ENCODE peak calls at places on chromosomes 2 and 18, in four cellular contexts. One of them, this sample, is unnamed. For H3K4me1, the result is how much of the 10 kb centered on the place peaks cover.

GRCh38 chr2:96247009-96247408 is 18.8 kb downstream of the TMEM127 start:
- DNase-seq in OCI-LY7: no peak
- DNase-seq in HCT116: no peak
- DNase-seq in sigmoid colon: peak
- DNase-seq in this sample: no peak

GRCh38 chr2:15378148-15378908 is 182.8 kb downstream of the NBAS start:
- DNase-seq in HCT116: no peak
- DNase-seq in OCI-LY7: peak
- DNase-seq in sigmoid colon: no peak
- DNase-seq in this sample: no peak

GRCh38 chr2:68687018-68687417 is 43.6 kb downstream of the PROKR1 start:
- DNase-seq in sigmoid colon: no peak
- DNase-seq in OCI-LY7: no peak
- DNase-seq in HCT116: no peak
- DNase-seq in this sample: no peak

GRCh38 chr2:59425292-59425691 is 1128.2 kb downstream of the BCL11A start:
- DNase-seq in HCT116: no peak
- DNase-seq in OCI-LY7: no peak
- DNase-seq in sigmoid colon: no peak
- DNase-seq in this sample: no peak

GRCh38 chr2:71711470-71711857 is 258.1 kb downstream of the DYSF start:
- DNase-seq in OCI-LY7: no peak
- DNase-seq in HCT116: no peak
- DNase-seq in sigmoid colon: peak
- DNase-seq in this sample: peak

GRCh38 chr2:20526666-20527065 is 79.8 kb downstream of the RHOB start:
- DNase-seq in OCI-LY7: no peak
- DNase-seq in HCT116: no peak
- DNase-seq in sigmoid colon: peak
- DNase-seq in this sample: no peak

GRCh38 chr18:49768051-49768391 is 45.3 kb downstream of the ACAA2 start:
- DNase-seq in sigmoid colon: no peak
- DNase-seq in OCI-LY7: no peak
- DNase-seq in HCT116: peak
- DNase-seq in this sample: peak

GRCh38 chr2:96931966-96932365 is 54.4 kb downstream of the FAM178B start:
- DNase-seq in sigmoid colon: no peak
- DNase-seq in HCT116: no peak
- DNase-seq in OCI-LY7: no peak
- DNase-seq in this sample: no peak

GRCh38 chr18:57057890-57058289 is 89.0 kb upstream of the BOD1L2 start:
- DNase-seq in OCI-LY7: no peak
- DNase-seq in sigmoid colon: no peak
- DNase-seq in HCT116: no peak
- DNase-seq in this sample: no peak

GRCh38 chr2:121635371-121635770 is 13.9 kb downstream of the CLASP1 start:
- DNase-seq in OCI-LY7: no peak
- DNase-seq in sigmoid colon: no peak
- DNase-seq in HCT116: no peak
- DNase-seq in this sample: no peak

GRCh38 chr18:51149605-51150429 is 47.7 kb downstream of the MEX3C start:
- DNase-seq in HCT116: no peak
- DNase-seq in OCI-LY7: no peak
- DNase-seq in sigmoid colon: no peak
- DNase-seq in this sample: no peak

GRCh38 chr18:23503967-23504352 is 649 bp downstream of the RMC1 start:
- DNase-seq in sigmoid colon: no peak
- DNase-seq in OCI-LY7: peak
- DNase-seq in HCT116: no peak
- DNase-seq in this sample: peak

GRCh38 chr2:135456431-135456830 is 74.6 kb downstream of the ZRANB3 start:
- DNase-seq in OCI-LY7: no peak
- DNase-seq in sigmoid colon: no peak
- DNase-seq in HCT116: no peak
- DNase-seq in this sample: no peak

GRCh38 chr2:201835066-201835465 is 28.7 kb downstream of the CDK15 start:
- DNase-seq in OCI-LY7: no peak
- DNase-seq in sigmoid colon: no peak
- DNase-seq in HCT116: no peak
- DNase-seq in this sample: no peak

GRCh38 chr2:205785507-205786222 is 103.4 kb downstream of the NRP2 start:
- DNase-seq in OCI-LY7: no peak
- DNase-seq in HCT116: no peak
- DNase-seq in sigmoid colon: no peak
- DNase-seq in this sample: no peak

GRCh38 chr18:26258711-26259110 is 32.5 kb downstream of the TAF4B start:
- DNase-seq in OCI-LY7: no peak
- DNase-seq in HCT116: no peak
- DNase-seq in sigmoid colon: no peak
- DNase-seq in this sample: no peak

GRCh38 chr2:27885656-27886055 is 4.5 kb downstream of the RBKS start:
- DNase-seq in sigmoid colon: no peak
- DNase-seq in OCI-LY7: no peak
- DNase-seq in HCT116: no peak
- DNase-seq in this sample: no peak

GRCh38 chr18:70074091-70074490 is 126.4 kb upstream of the CD226 start:
- DNase-seq in HCT116: no peak
- DNase-seq in sigmoid colon: no peak
- DNase-seq in OCI-LY7: no peak
- DNase-seq in this sample: no peak

GRCh38 chr2:73998451-73998850 is 13.7 kb downstream of the TET3 start:
- DNase-seq in sigmoid colon: no peak
- DNase-seq in HCT116: no peak
- DNase-seq in OCI-LY7: no peak
- DNase-seq in this sample: no peak

GRCh38 chr2:61253136-61253535 is 91.1 kb downstream of the C2orf74 start:
- DNase-seq in OCI-LY7: no peak
- DNase-seq in HCT116: no peak
- DNase-seq in sigmoid colon: no peak
- DNase-seq in this sample: no peak

GRCh38 chr2:195543902-195544894 is 112.8 kb upstream of the SLC39A10 start:
- DNase-seq in HCT116: no peak
- DNase-seq in sigmoid colon: no peak
- DNase-seq in OCI-LY7: no peak
- DNase-seq in this sample: peak

GRCh38 chr2:85602476-85603234 is at the start of gene TMEM150A:
- DNase-seq in sigmoid colon: peak
- DNase-seq in HCT116: peak
- DNase-seq in OCI-LY7: peak
- DNase-seq in this sample: peak

GRCh38 chr2:217711236-217711635 is 291.6 kb downstream of the TNS1 start:
- DNase-seq in sigmoid colon: no peak
- DNase-seq in HCT116: no peak
- DNase-seq in OCI-LY7: no peak
- DNase-seq in this sample: peak

GRCh38 chr2:196967126-196967525 is 40.6 kb upstream of the PGAP1 start:
- DNase-seq in OCI-LY7: no peak
- DNase-seq in sigmoid colon: no peak
- DNase-seq in HCT116: no peak
- DNase-seq in this sample: peak

GRCh38 chr2:172428841-172429173 is 1.4 kb downstream of the ITGA6 start:
- DNase-seq in sigmoid colon: no peak
- DNase-seq in HCT116: no peak
- DNase-seq in OCI-LY7: no peak
- DNase-seq in this sample: no peak

GRCh38 chr2:224111576-224111975 is 72.5 kb upstream of the SERPINE2 start:
- DNase-seq in OCI-LY7: no peak
- DNase-seq in HCT116: peak
- DNase-seq in sigmoid colon: no peak
- DNase-seq in this sample: no peak

DNA sequence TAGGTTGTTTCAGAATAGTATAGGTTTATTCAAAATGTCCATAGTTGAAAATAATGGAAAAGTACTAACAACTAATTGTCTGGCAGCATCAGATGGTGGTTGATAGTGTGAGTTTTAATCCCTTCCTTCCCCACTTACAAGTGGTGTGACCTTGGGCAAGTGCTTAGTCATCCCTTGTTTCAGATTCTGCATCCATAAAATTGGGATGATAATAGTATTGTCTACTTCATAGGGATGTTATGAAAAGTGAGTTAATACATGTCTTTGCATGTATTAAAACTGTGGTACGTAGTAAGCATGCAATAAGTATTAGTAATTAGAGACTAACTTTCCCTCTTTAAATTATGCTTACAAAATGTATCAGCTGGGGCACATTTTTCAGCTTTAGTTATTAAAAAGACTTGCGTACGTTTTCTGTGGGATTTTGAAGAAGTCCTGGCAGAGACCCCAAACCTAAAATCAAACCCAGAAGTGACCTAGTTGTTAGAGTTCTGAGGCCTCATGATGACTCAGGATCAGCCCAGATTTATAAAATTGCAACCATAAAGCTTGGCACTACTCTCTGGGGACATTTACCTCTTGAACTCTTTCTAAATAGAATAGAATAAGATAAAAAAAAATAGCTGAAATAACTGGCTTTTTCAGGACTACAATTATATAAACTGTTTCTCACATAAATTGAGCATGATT is 8.6 kb downstream of the ITGA4 start:
- DNase-seq in OCI-LY7: no peak
- DNase-seq in sigmoid colon: no peak
- DNase-seq in HCT116: no peak
- DNase-seq in this sample: no peak
- H3K4me3 ChIP-seq in OCI-LY7: no peak
- H3K4me3 ChIP-seq in sigmoid colon: no peak
- H3K4me3 ChIP-seq in HCT116: no peak
- H3K4me3 ChIP-seq in this sample: no peak

GRCh38 chr2:239291505-239292350 is 109.1 kb downstream of the HDAC4 start:
- DNase-seq in sigmoid colon: peak
- DNase-seq in OCI-LY7: peak
- DNase-seq in HCT116: no peak
- DNase-seq in this sample: no peak
- H3K4me1 ChIP-seq in sigmoid colon: half or more
- H3K4me1 ChIP-seq in OCI-LY7: under half
- H3K4me1 ChIP-seq in HCT116: under half
- H3K4me1 ChIP-seq in this sample: under half

GRCh38 chr2:203440671-203441070 is 94.4 kb downstream of the RAPH1 start:
- DNase-seq in HCT116: no peak
- DNase-seq in OCI-LY7: no peak
- DNase-seq in sigmoid colon: no peak
- DNase-seq in this sample: no peak
- H3K27ac ChIP-seq in HCT116: no peak
- H3K27ac ChIP-seq in OCI-LY7: no peak
- H3K27ac ChIP-seq in sigmoid colon: no peak
- H3K27ac ChIP-seq in this sample: no peak

GRCh38 chr2:199739413-199740110 is 111.4 kb downstream of the FTCDNL1 start:
- DNase-seq in HCT116: peak
- DNase-seq in sigmoid colon: peak
- DNase-seq in OCI-LY7: peak
- DNase-seq in this sample: peak
- H3K4me3 ChIP-seq in HCT116: no peak
- H3K4me3 ChIP-seq in sigmoid colon: no peak
- H3K4me3 ChIP-seq in OCI-LY7: no peak
- H3K4me3 ChIP-seq in this sample: no peak

GRCh38 chr2:69947078-69947801 is 14.2 kb downstream of the ASPRV1 start:
- DNase-seq in sigmoid colon: no peak
- DNase-seq in HCT116: no peak
- DNase-seq in OCI-LY7: no peak
- DNase-seq in this sample: no peak

GRCh38 chr2:69945900-69946299 is 15.5 kb downstream of the ASPRV1 start:
- DNase-seq in sigmoid colon: no peak
- DNase-seq in OCI-LY7: no peak
- DNase-seq in HCT116: no peak
- DNase-seq in this sample: no peak

GRCh38 chr2:69946351-69947077 is 14.9 kb downstream of the ASPRV1 start:
- DNase-seq in HCT116: peak
- DNase-seq in sigmoid colon: no peak
- DNase-seq in OCI-LY7: peak
- DNase-seq in this sample: peak

GRCh38 chr2:69943841-69944604 is 17.4 kb downstream of the ASPRV1 start:
- DNase-seq in OCI-LY7: no peak
- DNase-seq in HCT116: no peak
- DNase-seq in sigmoid colon: no peak
- DNase-seq in this sample: no peak

DNA sequence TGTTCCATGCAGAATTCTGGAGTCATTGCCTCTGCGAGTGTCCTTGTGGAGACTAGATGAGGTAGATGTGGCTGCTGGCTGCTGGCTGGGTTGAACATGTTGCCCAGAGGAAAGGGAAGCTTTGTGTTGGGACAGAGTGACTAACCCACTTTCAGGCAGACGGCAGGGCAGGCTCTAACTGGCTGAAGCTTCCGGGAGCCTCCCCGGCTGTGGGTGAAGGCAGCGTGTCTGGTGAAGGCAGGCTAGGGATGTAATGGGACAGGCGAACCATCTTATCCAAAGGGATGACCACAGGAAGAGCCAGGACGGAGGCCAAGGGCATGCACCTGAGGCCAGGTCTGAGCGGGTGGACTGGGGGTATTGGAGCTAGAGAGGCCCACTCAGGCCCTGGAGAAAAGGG is 16.0 kb downstream of the ASPRV1 start:
- DNase-seq in sigmoid colon: no peak
- DNase-seq in HCT116: no peak
- DNase-seq in OCI-LY7: no peak
- DNase-seq in this sample: no peak
- H3K4me1 ChIP-seq in sigmoid colon: under half
- H3K4me1 ChIP-seq in HCT116: under half
- H3K4me1 ChIP-seq in OCI-LY7: under half
- H3K4me1 ChIP-seq in this sample: under half